ENCODE peak calls at places on chromosome 20, in four cellular contexts. P, N, S and B are unnamed samples. For H3K9me3, the result is how much of the 10 kb centered on the place peaks cover.

GRCh38 chr20:24670341-24670821 is 201.0 kb downstream of the SYNDIG1 start:
- DNase-seq in S (peak), P (no peak), N (no peak), B (peak)

GRCh38 chr20:20712004-20712473 is 405 bp downstream of the RALGAPA2 start:
- DNase-seq in S (no peak), N (no peak), P (peak), B (no peak)

GRCh38 chr20:13024581-13024980 is 15.8 kb downstream of the SPTLC3 start:
- DNase-seq in N (no peak), S (no peak), P (no peak), B (no peak)

GRCh38 chr20:17966432-17967312 is 1.9 kb downstream of the SNX5 start:
- DNase-seq in S (no peak), P (no peak), N (no peak), B (no peak)

GRCh38 chr20:12371955-12372354 is 454.3 kb downstream of the BTBD3 start:
- DNase-seq in N (no peak), S (no peak), P (no peak), B (no peak)

GRCh38 chr20:36155991-36156390 is 1.5 kb downstream of the EPB41L1 start:
- DNase-seq in P (no peak), N (no peak), S (no peak), B (no peak)

GRCh38 chr20:21251278-21251677 is 51.9 kb upstream of the XRN2 start:
- DNase-seq in P (no peak), S (no peak), N (no peak), B (no peak)

GRCh38 chr20:10115021-10115420 is 80.2 kb downstream of the ANKEF1 start:
- DNase-seq in N (no peak), S (no peak), P (no peak), B (no peak)

GRCh38 chr20:7792131-7792869 is 148.0 kb downstream of the HAO1 start:
- DNase-seq in P (no peak), N (no peak), S (no peak), B (no peak)

GRCh38 chr20:18254615-18255014 is 33.7 kb upstream of the ZNF133 start:
- DNase-seq in P (no peak), S (no peak), N (peak), B (no peak)

GRCh38 chr20:24953621-24954133 is 4.6 kb downstream of the CST7 start:
- DNase-seq in S (peak), P (no peak), N (no peak), B (no peak)

GRCh38 chr20:11378252-11378651 is 539.4 kb upstream of the BTBD3 start:
- DNase-seq in P (no peak), N (no peak), S (no peak), B (no peak)

GRCh38 chr20:3652646-3653596 is 10.3 kb downstream of the GFRA4 start:
- DNase-seq in P (no peak), S (no peak), N (no peak), B (peak)

GRCh38 chr20:3238616-3239025 is 369 bp downstream of the SLC4A11 start:
- DNase-seq in N (no peak), P (peak), S (no peak), B (no peak)

GRCh38 chr20:41072099-41072798 is 43.6 kb downstream of the TOP1 start:
- DNase-seq in S (peak), P (peak), N (no peak), B (no peak)

GRCh38 chr20:64056889-64057627 is 5.9 kb upstream of the TCEA2 start:
- DNase-seq in N (no peak), S (peak), P (no peak), B (no peak)

GRCh38 chr20:22962567-22963439 is 72.3 kb upstream of the SSTR4 start:
- DNase-seq in S (no peak), P (no peak), N (no peak), B (no peak)

GRCh38 chr20:5397418-5397817 is 80.7 kb upstream of the PROKR2 start:
- DNase-seq in P (no peak), S (no peak), N (no peak), B (no peak)

GRCh38 chr20:36835025-36835424 is 40.9 kb upstream of the TLDC2 start:
- DNase-seq in P (no peak), N (no peak), S (no peak), B (no peak)

GRCh38 chr20:10558635-10559187 is 115.1 kb downstream of the JAG1 start:
- DNase-seq in N (no peak), S (no peak), P (no peak), B (no peak)

GRCh38 chr20:53829706-53830521 is 236.3 kb upstream of the ZNF217 start:
- DNase-seq in N (no peak), S (no peak), P (no peak), B (no peak)

GRCh38 chr20:25148181-25148981 is 47.1 kb upstream of the ENTPD6 start:
- DNase-seq in N (no peak), P (peak), S (peak), B (no peak)

GRCh38 chr20:40658509-40658908 is 30.5 kb downstream of the MAFB start:
- DNase-seq in S (no peak), N (no peak), P (no peak), B (no peak)

GRCh38 chr20:63553933-63554290 is at the start of gene FNDC11:
- DNase-seq in N (no peak), P (no peak), S (peak), B (no peak)

GRCh38 chr20:24701668-24702067 is 232.2 kb downstream of the SYNDIG1 start:
- DNase-seq in N (peak), P (no peak), S (no peak), B (no peak)

GRCh38 chr20:13771853-13772453 is 12.8 kb downstream of the ESF1 start:
- DNase-seq in P (no peak), S (no peak), N (no peak), B (no peak)

GRCh38 chr20:36613974-36614373 is 8.4 kb downstream of the RAB5IF start:
- DNase-seq in S (no peak), N (no peak), P (peak), B (no peak)

GRCh38 chr20:7924692-7925091 is 15.6 kb downstream of the HAO1 start:
- DNase-seq in P (no peak), N (no peak), S (no peak), B (no peak)

GRCh38 chr20:11301699-11302098 is 616.0 kb upstream of the BTBD3 start:
- DNase-seq in N (no peak), P (no peak), S (no peak), B (no peak)

DNA sequence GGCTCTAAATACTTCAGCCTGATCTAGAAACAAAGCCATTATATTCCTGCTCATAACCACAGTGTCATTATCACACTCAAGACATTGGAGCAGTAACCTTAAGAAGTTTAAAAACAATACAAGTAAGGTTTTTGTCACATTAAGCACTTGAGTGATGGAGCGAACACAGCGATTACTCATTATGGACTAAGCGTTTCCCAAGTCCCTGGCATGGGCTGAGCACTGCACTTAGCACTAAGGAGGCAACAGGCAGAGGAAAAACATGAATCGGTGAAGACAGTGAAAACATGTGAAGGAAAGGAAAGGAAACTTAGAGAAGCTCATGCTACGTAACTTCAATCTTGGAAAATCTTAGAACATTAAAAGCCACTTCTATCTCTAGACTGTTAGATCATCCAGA is 108.7 kb downstream of the SLC24A3 start:
- DNase-seq in P (no peak), S (no peak), N (no peak), B (no peak)
- H3K9me3 ChIP-seq in P (under half), S (under half), N (under half), B (under half)

GRCh38 chr20:44153636-44154043 is 33.3 kb downstream of the JPH2 start:
- DNase-seq in P (no peak), S (no peak), N (no peak), B (no peak)

GRCh38 chr20:44151621-44152416 is 35.2 kb downstream of the JPH2 start:
- DNase-seq in P (no peak), S (no peak), N (no peak), B (no peak)

GRCh38 chr20:44157061-44157460 is 29.9 kb downstream of the JPH2 start:
- DNase-seq in S (no peak), N (no peak), P (no peak), B (no peak)

GRCh38 chr20:44159125-44159524 is 27.9 kb downstream of the JPH2 start:
- DNase-seq in S (no peak), N (no peak), P (no peak), B (no peak)

GRCh38 chr20:44154521-44155001 is 32.4 kb downstream of the JPH2 start:
- DNase-seq in S (no peak), N (no peak), P (no peak), B (no peak)
- TF ChIP-seq CTCF in S (no peak), N (no peak), P (no peak), B (no peak)

GRCh38 chr20:62303327-62304226 is 780 bp downstream of the ADRM1 start:
- DNase-seq in N (no peak), P (no peak), S (no peak), B (no peak)
- TF ChIP-seq POLR2AphosphoS5 in N (no peak), P (no peak), S (no peak), B (no peak)

DNA sequence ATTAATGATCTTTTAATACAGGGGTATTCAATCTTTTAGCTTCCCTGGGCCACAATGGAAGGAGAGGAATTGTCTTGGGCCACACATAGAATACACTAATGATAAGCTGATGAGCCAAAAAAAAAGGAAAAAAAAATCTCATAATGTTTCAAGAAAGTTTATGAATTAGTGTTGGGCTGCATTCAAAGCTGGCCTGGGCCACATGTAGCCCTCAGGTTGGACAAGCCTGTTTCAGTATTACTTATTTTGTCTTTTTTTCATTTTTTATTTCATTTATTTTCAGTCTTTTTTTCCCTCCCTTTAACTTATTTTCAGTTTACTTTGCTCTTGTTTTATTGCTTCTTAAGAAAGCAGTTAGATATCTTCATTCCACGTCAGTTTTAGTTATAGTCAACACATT is 2171.8 kb upstream of the DEFB115 start:
- DNase-seq in S (no peak), P (no peak), N (no peak), B (no peak)
- H3K9me3 ChIP-seq in S (under half), P (under half), N (under half), B (under half)

DNA sequence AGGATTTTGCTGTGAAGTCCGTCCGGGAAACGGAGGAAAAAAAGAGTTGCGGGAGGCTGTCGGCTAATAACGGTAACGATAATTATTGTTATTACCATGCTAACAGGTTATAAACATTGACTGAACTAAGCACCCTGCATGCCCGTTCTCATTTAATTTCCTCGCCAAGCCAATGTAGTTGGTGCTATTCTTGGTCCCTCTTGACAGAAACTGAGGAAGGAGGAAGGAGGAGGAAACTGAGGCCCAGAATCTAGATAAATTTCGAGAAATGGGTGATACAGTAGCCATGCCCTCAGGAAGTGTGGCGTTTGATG is 417 bp downstream of the TPX2 start:
- DNase-seq in S (no peak), P (no peak), N (no peak), B (no peak)
- TF ChIP-seq CTCF in S (no peak), P (no peak), N (no peak), B (no peak)

DNA sequence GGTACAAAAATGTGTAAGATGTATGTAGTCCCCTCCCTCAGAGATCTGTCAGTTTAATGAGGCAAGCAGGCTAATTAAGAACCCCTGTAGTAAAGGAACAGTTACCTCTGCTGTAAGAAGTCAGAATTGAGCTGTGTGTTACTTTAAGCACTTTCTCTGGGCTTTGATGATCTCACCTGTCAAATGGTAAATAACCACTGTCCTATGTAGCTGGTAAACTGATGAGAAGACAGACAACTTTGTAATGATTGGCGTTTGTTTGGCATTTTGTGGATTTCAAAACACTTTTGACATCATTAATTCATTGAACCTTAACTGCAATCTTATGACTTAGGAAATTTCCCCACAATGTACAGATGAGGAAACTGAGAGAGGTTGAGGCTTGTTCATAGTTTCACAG is 55.7 kb downstream of the RALY start:
- DNase-seq in N (no peak), P (no peak), S (no peak), B (no peak)
- TF ChIP-seq POLR2AphosphoS5 in N (no peak), P (no peak), S (no peak), B (no peak)

GRCh38 chr20:56166781-56167465 is 81.6 kb upstream of the MC3R start:
- DNase-seq in P (no peak), N (no peak), S (no peak), B (no peak)
- H3K9me3 ChIP-seq in P (under half), N (under half), S (under half), B (under half)

DNA sequence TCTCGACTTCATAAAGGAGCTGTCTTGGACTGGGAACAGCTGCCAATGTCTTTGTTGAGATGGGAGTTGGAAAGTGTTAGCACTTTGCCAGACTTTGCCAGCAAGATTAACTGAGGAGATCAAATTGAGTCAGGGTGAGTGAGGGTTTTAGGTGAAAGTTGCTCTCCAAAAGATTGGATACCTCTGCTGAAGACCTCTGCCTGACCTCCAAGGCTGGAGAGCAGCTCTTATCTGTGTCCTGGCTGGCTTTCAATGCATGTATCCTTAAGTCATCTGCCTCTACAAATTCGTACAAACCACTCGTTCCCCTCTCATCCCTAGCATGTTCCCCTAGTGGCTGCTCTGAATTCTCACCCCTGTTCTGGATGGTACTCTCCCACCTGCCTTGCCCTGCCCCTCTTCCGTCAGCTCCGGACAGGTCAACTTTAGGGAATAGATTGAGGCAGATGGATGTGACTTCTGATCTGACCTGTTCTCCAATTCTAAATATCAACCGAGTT is at the start of gene EFCAB8:
- DNase-seq in S (no peak), N (no peak), P (no peak), B (no peak)
- TF ChIP-seq CTCF in S (no peak), N (no peak), P (no peak), B (no peak)